ENCODE peak calls at places on chromosomes 1 and 21, in seven cellular contexts. One of them, this sample, is unnamed.

GRCh38 chr1:145805057-145805456 is 18.8 kb downstream of the RNF115 start:
- DNase-seq in mesothelial cell of epicardium: no peak
- DNase-seq in AG08396: no peak
- DNase-seq in GM19239: no peak
- DNase-seq in fibroblast of the aortic adventitia: no peak
- DNase-seq in activated naive CD4-positive, alpha-beta T cell: no peak
- DNase-seq in fibroblast of mammary gland: peak
- DNase-seq in this sample: no peak

GRCh38 chr1:241902376-241903067 is 54.5 kb downstream of the EXO1 start:
- DNase-seq in mesothelial cell of epicardium: no peak
- DNase-seq in AG08396: no peak
- DNase-seq in GM19239: no peak
- DNase-seq in fibroblast of the aortic adventitia: no peak
- DNase-seq in activated naive CD4-positive, alpha-beta T cell: no peak
- DNase-seq in fibroblast of mammary gland: peak
- DNase-seq in this sample: peak

GRCh38 chr1:163068716-163069115 is 445 bp upstream of the RGS4 start:
- DNase-seq in mesothelial cell of epicardium: no peak
- DNase-seq in AG08396: no peak
- DNase-seq in GM19239: no peak
- DNase-seq in fibroblast of the aortic adventitia: peak
- DNase-seq in activated naive CD4-positive, alpha-beta T cell: no peak
- DNase-seq in fibroblast of mammary gland: peak
- DNase-seq in this sample: no peak

GRCh38 chr1:81797701-81798100 is 3.0 kb upstream of the ADGRL2 start:
- DNase-seq in mesothelial cell of epicardium: no peak
- DNase-seq in AG08396: no peak
- DNase-seq in GM19239: no peak
- DNase-seq in fibroblast of the aortic adventitia: no peak
- DNase-seq in activated naive CD4-positive, alpha-beta T cell: no peak
- DNase-seq in fibroblast of mammary gland: peak
- DNase-seq in this sample: no peak

GRCh38 chr1:26597629-26598039 is 68.1 kb downstream of the RPS6KA1 start:
- DNase-seq in mesothelial cell of epicardium: no peak
- DNase-seq in AG08396: peak
- DNase-seq in GM19239: peak
- DNase-seq in fibroblast of the aortic adventitia: peak
- DNase-seq in activated naive CD4-positive, alpha-beta T cell: no peak
- DNase-seq in fibroblast of mammary gland: peak
- DNase-seq in this sample: no peak

GRCh38 chr21:27693376-27693775 is 726.5 kb upstream of the ADAMTS5 start:
- DNase-seq in mesothelial cell of epicardium: no peak
- DNase-seq in AG08396: peak
- DNase-seq in GM19239: no peak
- DNase-seq in fibroblast of the aortic adventitia: peak
- DNase-seq in activated naive CD4-positive, alpha-beta T cell: no peak
- DNase-seq in fibroblast of mammary gland: peak
- DNase-seq in this sample: no peak

GRCh38 chr1:43822040-43822439 is 111.6 kb upstream of the ARTN start:
- DNase-seq in mesothelial cell of epicardium: no peak
- DNase-seq in AG08396: peak
- DNase-seq in GM19239: no peak
- DNase-seq in fibroblast of the aortic adventitia: peak
- DNase-seq in activated naive CD4-positive, alpha-beta T cell: no peak
- DNase-seq in fibroblast of mammary gland: peak
- DNase-seq in this sample: no peak

GRCh38 chr1:154405762-154406571 is 824 bp downstream of the IL6R start:
- DNase-seq in mesothelial cell of epicardium: peak
- DNase-seq in AG08396: peak
- DNase-seq in GM19239: no peak
- DNase-seq in fibroblast of the aortic adventitia: peak
- DNase-seq in activated naive CD4-positive, alpha-beta T cell: peak
- DNase-seq in fibroblast of mammary gland: peak
- DNase-seq in this sample: peak

GRCh38 chr1:96374076-96374762 is 347.4 kb upstream of the PTBP2 start:
- DNase-seq in mesothelial cell of epicardium: no peak
- DNase-seq in AG08396: no peak
- DNase-seq in GM19239: no peak
- DNase-seq in fibroblast of the aortic adventitia: peak
- DNase-seq in activated naive CD4-positive, alpha-beta T cell: no peak
- DNase-seq in fibroblast of mammary gland: no peak
- DNase-seq in this sample: no peak

GRCh38 chr1:33292726-33293340 is 28.1 kb downstream of the A3GALT2 start:
- DNase-seq in mesothelial cell of epicardium: no peak
- DNase-seq in AG08396: peak
- DNase-seq in GM19239: no peak
- DNase-seq in fibroblast of the aortic adventitia: peak
- DNase-seq in activated naive CD4-positive, alpha-beta T cell: no peak
- DNase-seq in fibroblast of mammary gland: peak
- DNase-seq in this sample: no peak

GRCh38 chr1:183052861-183053260 is 29.6 kb downstream of the LAMC1 start:
- DNase-seq in mesothelial cell of epicardium: no peak
- DNase-seq in AG08396: no peak
- DNase-seq in GM19239: no peak
- DNase-seq in fibroblast of the aortic adventitia: no peak
- DNase-seq in activated naive CD4-positive, alpha-beta T cell: no peak
- DNase-seq in fibroblast of mammary gland: no peak
- DNase-seq in this sample: no peak

GRCh38 chr1:5331101-5331500 is 661.1 kb downstream of the NPHP4 start:
- DNase-seq in mesothelial cell of epicardium: no peak
- DNase-seq in AG08396: no peak
- DNase-seq in GM19239: no peak
- DNase-seq in fibroblast of the aortic adventitia: no peak
- DNase-seq in activated naive CD4-positive, alpha-beta T cell: no peak
- DNase-seq in fibroblast of mammary gland: no peak
- DNase-seq in this sample: no peak

GRCh38 chr1:23634840-23635642 is 56.6 kb upstream of the RPL11 start:
- DNase-seq in mesothelial cell of epicardium: peak
- DNase-seq in AG08396: peak
- DNase-seq in GM19239: peak
- DNase-seq in fibroblast of the aortic adventitia: peak
- DNase-seq in activated naive CD4-positive, alpha-beta T cell: peak
- DNase-seq in fibroblast of mammary gland: peak
- DNase-seq in this sample: peak

GRCh38 chr1:64194168-64195088 is 9.0 kb upstream of the UBE2U start:
- DNase-seq in mesothelial cell of epicardium: no peak
- DNase-seq in AG08396: no peak
- DNase-seq in GM19239: no peak
- DNase-seq in fibroblast of the aortic adventitia: no peak
- DNase-seq in activated naive CD4-positive, alpha-beta T cell: no peak
- DNase-seq in fibroblast of mammary gland: no peak
- DNase-seq in this sample: no peak

GRCh38 chr1:219041819-219042218 is 131.9 kb upstream of the LYPLAL1 start:
- DNase-seq in mesothelial cell of epicardium: no peak
- DNase-seq in AG08396: no peak
- DNase-seq in GM19239: no peak
- DNase-seq in fibroblast of the aortic adventitia: peak
- DNase-seq in activated naive CD4-positive, alpha-beta T cell: no peak
- DNase-seq in fibroblast of mammary gland: peak
- DNase-seq in this sample: no peak

GRCh38 chr1:161791889-161792655 is 26.0 kb downstream of the ATF6 start:
- DNase-seq in mesothelial cell of epicardium: no peak
- DNase-seq in AG08396: peak
- DNase-seq in GM19239: no peak
- DNase-seq in fibroblast of the aortic adventitia: peak
- DNase-seq in activated naive CD4-positive, alpha-beta T cell: no peak
- DNase-seq in fibroblast of mammary gland: peak
- DNase-seq in this sample: no peak

GRCh38 chr1:232627645-232628334 is 2.1 kb downstream of the SIPA1L2 start:
- DNase-seq in mesothelial cell of epicardium: no peak
- DNase-seq in AG08396: no peak
- DNase-seq in GM19239: no peak
- DNase-seq in fibroblast of the aortic adventitia: peak
- DNase-seq in activated naive CD4-positive, alpha-beta T cell: no peak
- DNase-seq in fibroblast of mammary gland: peak
- DNase-seq in this sample: no peak

GRCh38 chr1:84603941-84604830 is 29.9 kb upstream of the CTBS start:
- DNase-seq in mesothelial cell of epicardium: no peak
- DNase-seq in AG08396: peak
- DNase-seq in GM19239: no peak
- DNase-seq in fibroblast of the aortic adventitia: peak
- DNase-seq in activated naive CD4-positive, alpha-beta T cell: no peak
- DNase-seq in fibroblast of mammary gland: peak
- DNase-seq in this sample: peak

GRCh38 chr1:210328746-210329488 is at the start of gene HHAT:
- DNase-seq in mesothelial cell of epicardium: peak
- DNase-seq in AG08396: peak
- DNase-seq in GM19239: peak
- DNase-seq in fibroblast of the aortic adventitia: peak
- DNase-seq in activated naive CD4-positive, alpha-beta T cell: peak
- DNase-seq in fibroblast of mammary gland: peak
- DNase-seq in this sample: peak

GRCh38 chr1:175887521-175887920 is 144.1 kb upstream of the TNR start:
- DNase-seq in mesothelial cell of epicardium: no peak
- DNase-seq in AG08396: no peak
- DNase-seq in GM19239: no peak
- DNase-seq in fibroblast of the aortic adventitia: no peak
- DNase-seq in activated naive CD4-positive, alpha-beta T cell: no peak
- DNase-seq in fibroblast of mammary gland: no peak
- DNase-seq in this sample: no peak

GRCh38 chr1:115753830-115754229 is 14.7 kb downstream of the CASQ2 start:
- DNase-seq in mesothelial cell of epicardium: no peak
- DNase-seq in AG08396: no peak
- DNase-seq in GM19239: no peak
- DNase-seq in fibroblast of the aortic adventitia: no peak
- DNase-seq in activated naive CD4-positive, alpha-beta T cell: no peak
- DNase-seq in fibroblast of mammary gland: no peak
- DNase-seq in this sample: no peak

GRCh38 chr21:15557925-15558324 is 171.9 kb upstream of the USP25 start:
- DNase-seq in mesothelial cell of epicardium: no peak
- DNase-seq in AG08396: no peak
- DNase-seq in GM19239: no peak
- DNase-seq in fibroblast of the aortic adventitia: no peak
- DNase-seq in activated naive CD4-positive, alpha-beta T cell: no peak
- DNase-seq in fibroblast of mammary gland: no peak
- DNase-seq in this sample: no peak

GRCh38 chr1:115218696-115219095 is 119.4 kb downstream of the NGF start:
- DNase-seq in mesothelial cell of epicardium: no peak
- DNase-seq in AG08396: no peak
- DNase-seq in GM19239: no peak
- DNase-seq in fibroblast of the aortic adventitia: no peak
- DNase-seq in activated naive CD4-positive, alpha-beta T cell: no peak
- DNase-seq in fibroblast of mammary gland: no peak
- DNase-seq in this sample: no peak

This sample was measured in heart right ventricle.